ENCODE peak calls at places on chromosomes 16 and 17, in eight cellular contexts. F, C, B, P, Q, G, N and U are unnamed samples.

GRCh38 chr17:66548659-66549311 is 246.4 kb downstream of the PRKCA start:
- DNase-seq in F (no peak), C (no peak), B (no peak), P (no peak), Q (no peak), G (no peak), N (no peak), U (no peak)

GRCh38 chr17:3663102-3664011 is 5.0 kb downstream of the TAX1BP3 start:
- DNase-seq in F (no peak), C (no peak), B (no peak), P (no peak), Q (no peak), G (no peak), N (no peak), U (no peak)

GRCh38 chr16:85286066-85286712 is 173.9 kb upstream of the CIBAR2 start:
- DNase-seq in F (no peak), C (peak; percentile 62), B (no peak), P (no peak), Q (no peak), G (no peak), N (peak; percentile 44), U (no peak)

GRCh38 chr17:55005520-55005919 is 37.0 kb downstream of the STXBP4 start:
- DNase-seq in F (no peak), C (no peak), B (no peak), P (no peak), Q (no peak), G (no peak), N (no peak), U (peak; percentile 16)

GRCh38 chr17:77205396-77206124 is 64.8 kb downstream of the SEC14L1 start:
- DNase-seq in F (no peak), C (no peak), B (no peak), P (peak; percentile 17), Q (no peak), G (no peak), N (no peak), U (no peak)

GRCh38 chr17:4600563-4600962 is 16.2 kb downstream of the SMTNL2 start:
- DNase-seq in F (no peak), C (no peak), B (no peak), P (no peak), Q (no peak), G (no peak), N (no peak), U (no peak)

GRCh38 chr17:19629449-19629848 is 19.1 kb upstream of the ALDH3A2 start:
- DNase-seq in F (no peak), C (no peak), B (no peak), P (no peak), Q (no peak), G (no peak), N (no peak), U (no peak)

GRCh38 chr16:80274576-80275191 is 266.1 kb upstream of the DYNLRB2 start:
- DNase-seq in F (no peak), C (peak; percentile 35), B (no peak), P (no peak), Q (no peak), G (no peak), N (no peak), U (no peak)

GRCh38 chr16:3182608-3183444 is 5.2 kb upstream of the OR1F1 start:
- DNase-seq in F (no peak), C (no peak), B (peak; percentile 38), P (peak; percentile 71), Q (no peak), G (no peak), N (peak; percentile 59), U (no peak)

GRCh38 chr16:73015612-73016487 is 32.1 kb downstream of the ZFHX3 start:
- DNase-seq in F (no peak), C (no peak), B (no peak), P (peak; percentile 34), Q (no peak), G (peak; percentile 18), N (no peak), U (no peak)

GRCh38 chr16:85415196-85415988 is 197.7 kb upstream of the GSE1 start:
- DNase-seq in F (no peak), C (no peak), B (no peak), P (peak; percentile 44), Q (no peak), G (no peak), N (no peak), U (no peak)

GRCh38 chr16:84507011-84507982 is 2.8 kb upstream of the MEAK7 start:
- DNase-seq in F (no peak), C (no peak), B (peak; percentile 82), P (peak; percentile 75), Q (no peak), G (no peak), N (no peak), U (no peak)

GRCh38 chr17:77127735-77128361 is 12.9 kb upstream of the SEC14L1 start:
- DNase-seq in F (no peak), C (no peak), B (peak; percentile 52), P (peak; percentile 84), Q (peak; percentile 70), G (peak; percentile 54), N (peak; percentile 66), U (no peak)

GRCh38 chr17:7922499-7923289 is 6.6 kb upstream of the RNF227 start:
- DNase-seq in F (no peak), C (peak; percentile 45), B (peak; percentile 84), P (peak; percentile 93), Q (peak; percentile 80), G (no peak), N (peak; percentile 88), U (no peak)

GRCh38 chr16:73068546-73069401 is 20.8 kb upstream of the ZFHX3 start:
- DNase-seq in F (no peak), C (peak; percentile 74), B (no peak), P (no peak), Q (no peak), G (peak; percentile 25), N (no peak), U (no peak)

GRCh38 chr16:88533381-88533831 is 36.8 kb upstream of the ZC3H18 start:
- DNase-seq in F (no peak), C (no peak), B (no peak), P (no peak), Q (no peak), G (no peak), N (no peak), U (no peak)

GRCh38 chr16:85420501-85421337 is 192.4 kb upstream of the GSE1 start:
- DNase-seq in F (no peak), C (peak; percentile 10), B (peak; percentile 47), P (peak; percentile 91), Q (peak; percentile 60), G (no peak), N (peak; percentile 65), U (no peak)

GRCh38 chr17:3802461-3803307 is 1.7 kb upstream of the ITGAE start:
- DNase-seq in F (no peak), C (peak; percentile 69), B (no peak), P (no peak), Q (no peak), G (no peak), N (no peak), U (no peak)

GRCh38 chr16:5615868-5616642 is 518.5 kb upstream of the EEF2KMT start:
- DNase-seq in F (no peak), C (no peak), B (no peak), P (peak; percentile 73), Q (no peak), G (peak; percentile 43), N (peak; percentile 59), U (no peak)

GRCh38 chr17:59842901-59843652 is 49.7 kb downstream of the TUBD1 start:
- DNase-seq in F (no peak), C (peak; percentile 92), B (no peak), P (peak; percentile 86), Q (peak; percentile 68), G (peak; percentile 43), N (peak; percentile 76), U (no peak)

GRCh38 chr16:81480856-81481821 is 36.5 kb downstream of the CMIP start:
- DNase-seq in F (no peak), C (no peak), B (peak; percentile 87), P (no peak), Q (no peak), G (no peak), N (peak; percentile 47), U (no peak)

GRCh38 chr16:10338426-10338825 is 47.4 kb upstream of the ATF7IP2 start:
- DNase-seq in F (no peak), C (no peak), B (no peak), P (no peak), Q (no peak), G (no peak), N (no peak), U (no peak)

GRCh38 chr16:79286646-79287423 is 313.7 kb downstream of the MAF start:
- DNase-seq in F (no peak), C (no peak), B (peak; percentile 67), P (peak; percentile 76), Q (no peak), G (peak; percentile 60), N (peak; percentile 25), U (no peak)

GRCh38 chr17:61764846-61765245 is 98.5 kb downstream of the BRIP1 start:
- DNase-seq in F (no peak), C (no peak), B (no peak), P (no peak), Q (no peak), G (no peak), N (no peak), U (no peak)

GRCh38 chr16:10521681-10522274 is 58.6 kb downstream of the EMP2 start:
- DNase-seq in F (no peak), C (peak; percentile 53), B (peak; percentile 30), P (peak; percentile 71), Q (no peak), G (peak; percentile 8), N (peak; percentile 77), U (no peak)

GRCh38 chr16:29794231-29794710 is 3.7 kb downstream of the KIF22 start:
- DNase-seq in F (no peak), C (no peak), B (no peak), P (no peak), Q (no peak), G (no peak), N (no peak), U (no peak)